ENCODE peak calls at places on chromosomes 1 and 21, in nine cellular contexts. B, N, Q, S, A, T, W, H and C are unnamed samples. For H3K36me3, the result is how much of the 10 kb centered on the place peaks cover.

GRCh38 chr1:27004471-27005165 is 8.0 kb downstream of the TENT5B start:
- DNase-seq in B (peak), N (no peak), Q (no peak), S (peak), A (no peak), T (peak), W (no peak), H (no peak), C (peak)

GRCh38 chr1:74341702-74342339 is 106.6 kb downstream of the TNNI3K start:
- DNase-seq in B (no peak), N (no peak), Q (no peak), S (no peak), A (no peak), T (no peak), W (no peak), H (no peak), C (no peak)

GRCh38 chr1:23913212-23913880 is at the start of gene CNR2:
- DNase-seq in B (no peak), N (peak), Q (no peak), S (no peak), A (no peak), T (no peak), W (no peak), H (no peak), C (no peak)

GRCh38 chr1:18957136-18957521 is 653 bp upstream of the IFFO2 start:
- DNase-seq in B (no peak), N (no peak), Q (no peak), S (peak), A (no peak), T (no peak), W (peak), H (no peak), C (no peak)

GRCh38 chr1:163785868-163786267 is 464.1 kb downstream of the NUF2 start:
- DNase-seq in B (no peak), N (no peak), Q (no peak), S (no peak), A (no peak), T (no peak), W (no peak), H (no peak), C (no peak)

GRCh38 chr1:26268290-26269197 is 11.3 kb upstream of the SH3BGRL3 start:
- DNase-seq in B (no peak), N (no peak), Q (no peak), S (no peak), A (no peak), T (no peak), W (no peak), H (no peak), C (no peak)

GRCh38 chr1:220491891-220492290 is 36.0 kb upstream of the MARK1 start:
- DNase-seq in B (no peak), N (no peak), Q (no peak), S (no peak), A (no peak), T (no peak), W (no peak), H (no peak), C (no peak)

GRCh38 chr1:232844791-232845190 is 39.6 kb downstream of the MAP10 start:
- DNase-seq in B (peak), N (no peak), Q (no peak), S (no peak), A (peak), T (no peak), W (no peak), H (no peak), C (no peak)

GRCh38 chr1:53415432-53415831 is 43.8 kb upstream of the DMRTB1 start:
- DNase-seq in B (no peak), N (no peak), Q (no peak), S (no peak), A (no peak), T (no peak), W (no peak), H (no peak), C (no peak)

GRCh38 chr1:221138516-221138915 is 259.3 kb downstream of the HLX start:
- DNase-seq in B (no peak), N (no peak), Q (no peak), S (no peak), A (no peak), T (no peak), W (no peak), H (no peak), C (no peak)

GRCh38 chr1:6701437-6702153 is at the start of gene DNAJC11:
- DNase-seq in B (peak), N (peak), Q (peak), S (peak), A (peak), T (peak), W (peak), H (peak), C (peak)

GRCh38 chr1:201542166-201543045 is 3.5 kb downstream of the NAV1 start:
- DNase-seq in B (peak), N (no peak), Q (no peak), S (no peak), A (no peak), T (no peak), W (no peak), H (no peak), C (no peak)

GRCh38 chr21:38646213-38646837 is 148.0 kb upstream of the ERG start:
- DNase-seq in B (peak), N (no peak), Q (peak), S (no peak), A (peak), T (no peak), W (no peak), H (no peak), C (no peak)

GRCh38 chr1:26719205-26719604 is 23.4 kb downstream of the ARID1A start:
- DNase-seq in B (no peak), N (no peak), Q (no peak), S (no peak), A (no peak), T (no peak), W (no peak), H (no peak), C (no peak)

GRCh38 chr21:44753357-44753756 is 42.0 kb upstream of the TSPEAR start:
- DNase-seq in B (no peak), N (no peak), Q (no peak), S (no peak), A (no peak), T (no peak), W (peak), H (no peak), C (no peak)

GRCh38 chr1:210516675-210517459 is 188.2 kb downstream of the HHAT start:
- DNase-seq in B (no peak), N (no peak), Q (no peak), S (no peak), A (no peak), T (no peak), W (no peak), H (no peak), C (no peak)

GRCh38 chr1:80917225-80917624 is 883.5 kb upstream of the ADGRL2 start:
- DNase-seq in B (no peak), N (no peak), Q (no peak), S (no peak), A (no peak), T (no peak), W (no peak), H (no peak), C (no peak)

GRCh38 chr1:206471993-206472392 is 1.7 kb downstream of the IKBKE start:
- DNase-seq in B (no peak), N (no peak), Q (no peak), S (no peak), A (no peak), T (no peak), W (peak), H (no peak), C (no peak)

GRCh38 chr1:59422921-59423575 is 126.2 kb downstream of the FGGY start:
- DNase-seq in B (no peak), N (peak), Q (no peak), S (peak), A (no peak), T (peak), W (peak), H (peak), C (peak)

GRCh38 chr1:91755176-91755575 is 130.8 kb downstream of the TGFBR3 start:
- DNase-seq in B (peak), N (no peak), Q (peak), S (no peak), A (no peak), T (peak), W (no peak), H (no peak), C (peak)

GRCh38 chr1:173866462-173866861 is 1.3 kb downstream of the GAS5 start:
- DNase-seq in B (no peak), N (no peak), Q (no peak), S (no peak), A (no peak), T (no peak), W (no peak), H (no peak), C (no peak)

GRCh38 chr1:93980320-93980744 is 71.1 kb upstream of the GCLM start:
- DNase-seq in B (no peak), N (no peak), Q (no peak), S (no peak), A (no peak), T (no peak), W (no peak), H (no peak), C (no peak)

GRCh38 chr1:12275370-12275769 is 45.5 kb downstream of the VPS13D start:
- DNase-seq in B (no peak), N (peak), Q (no peak), S (peak), A (no peak), T (peak), W (peak), H (no peak), C (peak)

GRCh38 chr1:42736152-42736551 is 3.9 kb downstream of the CLDN19 start:
- DNase-seq in B (no peak), N (peak), Q (no peak), S (no peak), A (peak), T (no peak), W (no peak), H (no peak), C (no peak)

GRCh38 chr21:45624356-45624854 is 19.1 kb upstream of the PCBP3 start:
- DNase-seq in B (no peak), N (no peak), Q (no peak), S (no peak), A (no peak), T (no peak), W (peak), H (no peak), C (no peak)

GRCh38 chr1:201890223-201890622 is 1.5 kb downstream of the SHISA4 start:
- DNase-seq in B (no peak), N (no peak), Q (no peak), S (no peak), A (no peak), T (no peak), W (no peak), H (no peak), C (no peak)

GRCh38 chr1:18198240-18198639 is 90.6 kb downstream of the IGSF21 start:
- DNase-seq in B (no peak), N (no peak), Q (no peak), S (no peak), A (no peak), T (no peak), W (no peak), H (no peak), C (no peak)

GRCh38 chr1:44035726-44036408 is 4.6 kb upstream of the SLC6A9 start:
- DNase-seq in B (no peak), N (peak), Q (no peak), S (no peak), A (no peak), T (peak), W (no peak), H (no peak), C (peak)

GRCh38 chr1:3551711-3552110 is 59.6 kb downstream of the MEGF6 start:
- DNase-seq in B (no peak), N (no peak), Q (no peak), S (no peak), A (no peak), T (no peak), W (no peak), H (no peak), C (no peak)

GRCh38 chr1:154955039-154955717 is 721 bp downstream of the PBXIP1 start:
- DNase-seq in B (peak), N (peak), Q (no peak), S (no peak), A (peak), T (peak), W (no peak), H (no peak), C (peak)

GRCh38 chr1:246814890-246815289 is 90.7 kb downstream of the SCCPDH start:
- DNase-seq in B (no peak), N (no peak), Q (no peak), S (no peak), A (no peak), T (no peak), W (no peak), H (no peak), C (no peak)

GRCh38 chr1:182795563-182796228 is 6.1 kb downstream of the NPL start:
- DNase-seq in B (no peak), N (no peak), Q (no peak), S (no peak), A (no peak), T (peak), W (no peak), H (peak), C (no peak)

GRCh38 chr1:243841507-243841906 is 8.5 kb downstream of the AKT3 start:
- DNase-seq in B (peak), N (no peak), Q (no peak), S (no peak), A (no peak), T (no peak), W (no peak), H (no peak), C (no peak)

GRCh38 chr1:21242846-21243245 is 47.4 kb downstream of the ECE1 start:
- DNase-seq in B (no peak), N (no peak), Q (no peak), S (no peak), A (no peak), T (peak), W (no peak), H (no peak), C (no peak)

GRCh38 chr1:21240706-21241105 is 49.6 kb downstream of the ECE1 start:
- DNase-seq in B (no peak), N (no peak), Q (no peak), S (no peak), A (no peak), T (no peak), W (no peak), H (no peak), C (no peak)

GRCh38 chr1:21239181-21239580 is 51.1 kb downstream of the ECE1 start:
- DNase-seq in B (peak), N (no peak), Q (no peak), S (no peak), A (peak), T (no peak), W (no peak), H (no peak), C (no peak)

GRCh38 chr1:21244154-21244553 is 46.1 kb downstream of the ECE1 start:
- DNase-seq in B (no peak), N (no peak), Q (no peak), S (no peak), A (no peak), T (peak), W (no peak), H (no peak), C (no peak)

GRCh38 chr1:21241761-21242581 is 48.3 kb downstream of the ECE1 start:
- DNase-seq in B (peak), N (no peak), Q (no peak), S (no peak), A (no peak), T (peak), W (no peak), H (no peak), C (no peak)
- H3K36me3 ChIP-seq in B (half or more), N (under half), Q (under half), S (under half), A (under half), T (under half), W (under half), H (under half), C (under half)

DNA sequence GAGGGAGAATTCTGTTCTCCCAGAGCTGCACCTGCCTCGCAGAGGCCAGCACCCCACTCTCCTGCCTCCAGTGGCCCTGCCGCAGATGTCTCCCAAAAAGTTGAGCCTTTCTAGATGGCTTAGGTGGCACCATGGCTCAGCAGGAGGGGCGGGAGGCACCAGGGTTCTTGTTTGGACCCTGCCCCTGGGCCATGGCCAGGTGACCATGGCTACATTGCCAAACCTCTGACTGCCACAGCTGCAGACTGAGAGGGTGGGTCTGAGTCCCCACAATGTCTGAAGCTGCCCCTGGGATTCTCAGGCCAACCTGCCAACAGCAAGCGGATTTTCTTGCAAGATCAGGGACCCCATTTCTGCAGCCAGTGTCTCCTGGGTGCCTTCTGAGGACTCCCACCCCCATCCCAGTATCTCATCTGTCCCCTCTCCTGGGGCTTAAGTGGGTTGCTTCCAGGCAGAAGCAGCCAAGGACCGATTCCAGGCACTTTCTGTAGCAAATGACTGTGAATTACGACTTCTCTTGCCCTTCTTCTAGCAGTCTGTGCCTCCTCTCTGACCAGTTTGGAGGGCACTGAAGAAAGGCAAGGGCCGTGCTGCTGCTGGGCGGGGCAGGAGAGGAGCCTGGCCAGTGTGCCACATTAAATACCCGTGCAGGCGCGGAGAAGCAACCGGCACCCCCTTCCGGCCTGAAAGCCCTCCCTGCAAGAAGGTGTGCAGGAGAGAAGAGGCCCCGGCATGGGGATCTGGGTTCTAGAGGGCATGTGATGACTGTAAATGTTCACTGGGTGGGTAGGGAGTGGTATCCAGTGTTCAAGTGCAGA is 22.5 kb downstream of the SESN2 start:
- DNase-seq in B (no peak), N (peak), Q (no peak), S (no peak), A (no peak), T (no peak), W (no peak), H (no peak), C (no peak)
- H3K36me3 ChIP-seq in B (half or more), N (under half), Q (under half), S (under half), A (under half), T (under half), W (under half), H (under half), C (under half)

GRCh38 chr1:212082765-212083406 is 47.3 kb downstream of the DTL start:
- DNase-seq in B (no peak), N (no peak), Q (no peak), S (no peak), A (no peak), T (no peak), W (no peak), H (no peak), C (no peak)
- H3K36me3 ChIP-seq in B (under half), N (under half), Q (under half), S (under half), A (under half), T (under half), W (under half), H (under half), C (under half)

DNA sequence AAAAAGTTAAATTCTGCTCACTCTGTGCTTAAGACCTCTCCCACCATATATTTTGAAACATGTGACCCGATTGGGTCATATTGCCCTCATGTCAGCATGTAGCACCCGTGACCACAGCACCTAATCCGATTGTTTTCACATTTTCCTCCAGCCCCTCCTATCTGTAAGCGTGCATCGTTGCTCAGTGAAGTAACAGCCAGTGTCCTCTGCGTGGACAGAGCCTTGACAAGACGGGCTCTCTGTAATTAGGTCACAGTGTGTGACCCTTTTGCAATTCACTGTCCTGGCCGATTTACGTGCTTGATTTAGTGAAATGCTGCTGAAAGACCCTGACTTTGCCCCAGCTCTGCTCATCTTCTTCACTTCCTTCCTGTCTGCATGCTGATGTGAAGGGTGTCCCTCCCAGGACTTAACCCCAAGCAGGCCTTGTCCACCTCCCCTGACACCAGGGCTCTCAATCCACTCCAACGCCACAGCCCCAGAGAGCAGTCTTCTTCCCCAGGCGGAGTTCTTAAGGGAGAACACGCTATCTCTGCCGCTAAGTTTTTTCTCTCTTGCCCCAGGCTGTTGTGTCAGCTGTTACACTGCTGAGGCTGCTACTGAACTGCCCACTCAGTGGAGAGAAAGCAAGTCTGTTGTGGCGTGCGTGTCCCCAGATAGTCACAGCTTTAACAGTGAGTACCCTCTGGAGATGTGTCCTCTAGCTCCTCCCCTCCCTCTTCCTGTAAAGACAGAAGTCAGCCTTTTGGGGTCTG is 19.4 kb downstream of the URB2 start:
- DNase-seq in B (no peak), N (no peak), Q (no peak), S (no peak), A (no peak), T (no peak), W (no peak), H (no peak), C (no peak)
- H3K36me3 ChIP-seq in B (under half), N (under half), Q (under half), S (under half), A (under half), T (under half), W (under half), H (under half), C (under half)

DNA sequence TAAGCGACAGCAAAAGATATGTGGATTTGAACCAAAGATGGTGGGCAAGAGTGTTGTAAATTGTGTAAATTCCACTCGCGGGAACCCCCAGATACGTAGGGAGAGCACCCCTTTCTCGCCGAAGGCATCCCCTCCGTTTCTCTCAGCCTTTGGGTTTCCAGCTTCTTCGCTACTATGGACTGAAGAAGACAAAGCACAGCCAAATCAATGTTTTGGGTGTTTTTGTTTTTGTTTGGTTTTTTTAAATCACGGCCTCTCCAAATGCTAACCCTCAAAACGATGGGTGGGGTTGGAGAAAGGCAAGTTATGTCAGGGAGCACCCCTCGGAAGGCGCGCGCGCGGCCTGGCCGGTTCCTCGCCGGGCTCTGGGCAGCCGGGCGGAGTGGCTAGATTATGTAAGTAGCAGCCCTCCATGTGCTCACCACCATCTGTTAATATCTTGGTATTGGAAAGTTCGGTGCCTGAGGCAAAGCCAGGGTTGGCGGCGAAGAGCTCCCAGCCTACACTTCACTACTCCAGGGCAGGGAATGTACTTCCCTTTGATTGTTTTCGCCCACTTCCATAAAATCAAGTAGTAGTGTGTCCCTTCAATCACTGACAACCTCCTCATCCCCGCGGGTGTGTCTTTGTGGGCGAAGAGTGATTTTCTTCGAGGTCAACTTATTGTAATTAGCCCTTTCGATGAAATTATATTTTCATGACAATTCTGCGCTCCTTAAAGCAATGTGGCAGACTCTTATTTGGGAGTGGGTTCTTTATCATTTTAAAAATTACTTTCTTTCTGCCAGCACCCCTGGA is 4.0 kb upstream of the PROX1 start:
- DNase-seq in B (no peak), N (no peak), Q (no peak), S (no peak), A (no peak), T (no peak), W (no peak), H (no peak), C (no peak)
- H3K36me3 ChIP-seq in B (under half), N (under half), Q (under half), S (under half), A (under half), T (under half), W (under half), H (under half), C (under half)